ENCODE peak calls at places on chromosomes 3 and 15, in ten cellular contexts. I, O, R, N, H, Q, F, B, C and M are unnamed samples.

GRCh38 chr15:84142888-84143337 is 92.7 kb upstream of the GOLGA6L4 start:
- DNase-seq in R (peak), N (peak), B (peak), H (peak), C (peak), O (peak), F (peak), I (peak), Q (peak), M (peak)

GRCh38 chr3:156599475-156599874 is 44.6 kb upstream of the SSR3 start:
- DNase-seq in B (no peak), N (no peak), O (no peak), I (no peak), Q (no peak), R (no peak), F (no peak), H (no peak), C (no peak), M (no peak)

GRCh38 chr3:9889405-9889804 is 1.0 kb upstream of the JAGN1 start:
- DNase-seq in C (no peak), I (no peak), N (no peak), H (no peak), Q (no peak), B (no peak), O (no peak), F (no peak), R (no peak), M (no peak)

GRCh38 chr3:37890522-37890921 is 28.8 kb downstream of the CTDSPL start:
- DNase-seq in I (no peak), C (no peak), R (no peak), H (no peak), N (no peak), Q (no peak), F (no peak), O (no peak), B (no peak), M (no peak)

GRCh38 chr3:50655009-50655830 is 19.5 kb upstream of the DOCK3 start:
- DNase-seq in B (peak), O (peak), F (peak), H (no peak), I (no peak), Q (no peak), R (no peak), C (no peak), N (peak), M (no peak)

GRCh38 chr15:99423186-99424130 is 142.3 kb upstream of the MEF2A start:
- DNase-seq in C (no peak), Q (no peak), B (no peak), H (no peak), N (no peak), R (no peak), O (no peak), I (no peak), F (no peak), M (peak)

GRCh38 chr3:183733553-183733952 is 36.0 kb downstream of the YEATS2 start:
- DNase-seq in I (no peak), F (no peak), B (no peak), H (no peak), N (no peak), C (no peak), O (no peak), R (no peak), Q (no peak), M (no peak)

GRCh38 chr3:33211444-33211843 is 7.2 kb downstream of the SUSD5 start:
- DNase-seq in C (no peak), I (no peak), N (peak), R (no peak), O (no peak), F (peak), Q (peak), B (peak), H (no peak), M (peak)

GRCh38 chr3:15336057-15336456 is 3.7 kb upstream of the SH3BP5 start:
- DNase-seq in N (no peak), B (no peak), C (no peak), H (no peak), R (no peak), F (no peak), O (no peak), I (no peak), Q (no peak), M (no peak)

GRCh38 chr3:152269423-152270144 is 855 bp downstream of the MBNL1 start:
- DNase-seq in Q (peak), F (peak), O (no peak), B (peak), I (peak), H (peak), R (peak), C (no peak), N (peak), M (peak)

GRCh38 chr3:143120716-143121239 is 1.2 kb downstream of the CHST2 start:
- DNase-seq in C (no peak), Q (no peak), H (peak), F (peak), N (peak), B (no peak), O (no peak), R (no peak), I (peak), M (no peak)

GRCh38 chr3:120908803-120909601 is 997 bp downstream of the STXBP5L start:
- DNase-seq in R (no peak), B (no peak), H (no peak), N (no peak), Q (no peak), I (no peak), C (no peak), O (no peak), F (no peak), M (peak)